ENCODE peak calls at places on chromosomes 3 and 15, in nine cellular contexts. H, V, Y, D, L, S, Z, A and J are unnamed samples.

GRCh38 chr3:185176756-185177359 is 24.0 kb upstream of the C3orf70 start:
- DNase-seq in A (peak), Z (no peak), L (peak), H (no peak), V (no peak), D (no peak), Y (no peak), S (peak), J (no peak)

GRCh38 chr15:26178821-26179220 is 315.7 kb upstream of the ATP10A start:
- DNase-seq in L (no peak), H (no peak), Y (no peak), A (no peak), Z (no peak), V (no peak), D (no peak), S (no peak), J (no peak)

GRCh38 chr3:143120716-143121239 is 1.2 kb downstream of the CHST2 start:
- DNase-seq in Y (no peak), D (no peak), V (no peak), A (no peak), H (no peak), S (peak), L (no peak), Z (no peak), J (peak)

GRCh38 chr3:62051506-62051905 is 321.8 kb downstream of the FEZF2 start:
- DNase-seq in A (peak), Y (no peak), Z (no peak), L (no peak), D (no peak), S (peak), V (no peak), H (no peak), J (no peak)

GRCh38 chr3:184011937-184012889 is 5.5 kb downstream of the ABCC5 start:
- DNase-seq in A (no peak), V (no peak), D (no peak), Z (no peak), L (no peak), H (no peak), Y (no peak), S (no peak), J (no peak)

GRCh38 chr15:71601038-71601869 is 209.1 kb upstream of the NR2E3 start:
- DNase-seq in S (no peak), D (no peak), Z (no peak), H (no peak), L (no peak), A (no peak), V (peak), Y (no peak), J (no peak)

GRCh38 chr3:132659370-132660055 is at the start of gene ACAD11:
- DNase-seq in A (peak), Z (peak), Y (peak), D (peak), S (peak), L (peak), H (peak), V (peak), J (peak)

GRCh38 chr3:195906865-195907729 is 1.3 kb downstream of the TNK2 start:
- DNase-seq in H (no peak), S (no peak), Y (no peak), V (no peak), D (peak), A (peak), L (no peak), Z (no peak), J (peak)

GRCh38 chr3:39460677-39461076 is 6.8 kb upstream of the MOBP start:
- DNase-seq in L (no peak), A (no peak), V (no peak), Z (no peak), D (no peak), H (no peak), S (no peak), Y (peak), J (no peak)

GRCh38 chr15:35098737-35099136 is 13.6 kb upstream of the NANOGP8 start:
- DNase-seq in V (no peak), D (no peak), L (no peak), Z (no peak), A (no peak), S (no peak), Y (no peak), H (no peak), J (no peak)

GRCh38 chr3:11637901-11638668 is 5.6 kb downstream of the VGLL4 start:
- DNase-seq in A (no peak), Y (no peak), H (peak), L (no peak), V (no peak), D (no peak), S (peak), Z (no peak), J (no peak)

GRCh38 chr15:63233667-63234419 is 43.6 kb upstream of the APH1B start:
- DNase-seq in S (peak), Z (no peak), L (no peak), D (no peak), A (no peak), Y (no peak), V (no peak), H (no peak), J (no peak)

GRCh38 chr15:94239474-94239873 is 8.1 kb downstream of the MCTP2 start:
- DNase-seq in V (no peak), Z (no peak), S (no peak), L (no peak), D (no peak), A (no peak), Y (no peak), H (no peak), J (no peak)

GRCh38 chr15:60137711-60138396 is 133.7 kb downstream of the FOXB1 start:
- DNase-seq in H (no peak), Y (no peak), V (no peak), A (peak), D (no peak), S (no peak), L (no peak), Z (no peak), J (no peak)

GRCh38 chr15:60130811-60131210 is 126.7 kb downstream of the FOXB1 start:
- DNase-seq in S (no peak), V (no peak), H (no peak), L (no peak), D (no peak), Z (no peak), A (no peak), Y (no peak), J (no peak)

GRCh38 chr15:60138397-60138968 is 134.4 kb downstream of the FOXB1 start:
- DNase-seq in H (no peak), Y (no peak), V (no peak), S (no peak), L (no peak), Z (no peak), A (no peak), D (no peak), J (no peak)

GRCh38 chr15:60135961-60136360 is 131.8 kb downstream of the FOXB1 start:
- DNase-seq in H (no peak), Y (peak), S (no peak), D (no peak), A (no peak), V (no peak), Z (no peak), L (no peak), J (no peak)

GRCh38 chr15:60134609-60135008 is 130.5 kb downstream of the FOXB1 start:
- DNase-seq in S (peak), H (no peak), Y (no peak), Z (no peak), V (no peak), L (no peak), A (no peak), D (no peak), J (no peak)
- TF ChIP-seq CTCF in S (no peak), H (no peak), Y (no peak), Z (no peak), V (no peak), L (no peak), A (peak), D (no peak), J (no peak)

GRCh38 chr3:10259798-10260197 is 11.5 kb downstream of the TATDN2 start:
- DNase-seq in Z (no peak), S (no peak), D (no peak), H (no peak), Y (no peak), A (no peak), V (no peak), L (no peak), J (no peak)
- H3K27ac ChIP-seq in Z (no peak), S (no peak), D (no peak), H (no peak), Y (no peak), A (no peak), V (no peak), L (no peak), J (peak)

GRCh38 chr15:44765036-44765435 is 28.7 kb downstream of the TRIM69 start:
- DNase-seq in L (no peak), H (no peak), V (no peak), Z (no peak), Y (no peak), A (no peak), S (no peak), D (no peak), J (no peak)

GRCh38 chr15:44763187-44763586 is 26.9 kb downstream of the TRIM69 start:
- DNase-seq in S (no peak), H (no peak), L (no peak), A (no peak), D (no peak), Y (no peak), Z (no peak), V (no peak), J (no peak)

DNA sequence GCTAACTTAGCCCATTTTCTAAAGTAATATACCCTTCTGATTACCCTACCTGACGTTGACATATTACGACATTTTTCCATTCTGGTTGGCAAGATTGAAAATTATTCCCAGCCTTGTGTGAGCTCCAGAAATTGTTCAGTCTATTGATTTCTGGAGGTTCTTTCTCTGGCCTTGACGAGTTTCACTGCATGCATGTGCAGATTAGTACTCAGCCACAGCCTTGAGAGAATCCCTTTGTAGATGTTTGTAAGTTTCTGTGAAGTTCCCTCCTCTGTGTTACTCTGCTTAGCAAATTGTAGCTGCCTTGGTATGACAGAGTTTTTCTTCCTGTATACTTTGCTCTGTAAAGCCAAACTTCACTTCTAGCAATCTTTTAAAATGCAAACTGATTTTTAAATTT is 27.5 kb downstream of the TRIM69 start:
- DNase-seq in Z (no peak), V (no peak), L (no peak), H (no peak), S (no peak), D (no peak), A (no peak), Y (no peak), J (no peak)
- TF ChIP-seq CTCF in Z (no peak), V (no peak), L (no peak), H (no peak), S (no peak), D (no peak), A (no peak), Y (no peak), J (no peak)

GRCh38 chr15:77696006-77696631 is 63.4 kb upstream of the LINGO1 start:
- DNase-seq in Y (no peak), Z (peak), D (no peak), V (peak), L (no peak), H (no peak), A (peak), S (peak), J (no peak)
- H3K27ac ChIP-seq in Y (peak), Z (no peak), D (no peak), V (no peak), L (no peak), H (no peak), A (no peak), S (no peak), J (no peak)

GRCh38 chr3:104564045-104564643 is 802.6 kb upstream of the ALCAM start:
- DNase-seq in Y (peak), Z (peak), V (peak), A (peak), L (no peak), S (peak), H (peak), D (no peak), J (peak)
- TF ChIP-seq CTCF in Y (peak), Z (peak), V (peak), A (peak), L (peak), S (peak), H (peak), D (peak), J (peak)

GRCh38 chr3:71250026-71250425 is 333.5 kb downstream of the FOXP1 start:
- DNase-seq in D (no peak), V (no peak), L (no peak), Z (no peak), Y (no peak), H (no peak), S (no peak), A (no peak), J (no peak)

GRCh38 chr3:71245052-71245488 is 338.5 kb downstream of the FOXP1 start:
- DNase-seq in A (no peak), Z (peak), L (no peak), H (peak), S (peak), D (no peak), Y (no peak), V (no peak), J (no peak)

GRCh38 chr3:71247221-71247947 is 336.1 kb downstream of the FOXP1 start:
- DNase-seq in A (no peak), H (no peak), S (peak), Z (no peak), L (no peak), D (peak), V (no peak), Y (no peak), J (no peak)

GRCh38 chr3:71245971-71246860 is 337.3 kb downstream of the FOXP1 start:
- DNase-seq in L (no peak), S (peak), Z (no peak), A (no peak), H (no peak), D (no peak), Y (no peak), V (peak), J (no peak)

DNA sequence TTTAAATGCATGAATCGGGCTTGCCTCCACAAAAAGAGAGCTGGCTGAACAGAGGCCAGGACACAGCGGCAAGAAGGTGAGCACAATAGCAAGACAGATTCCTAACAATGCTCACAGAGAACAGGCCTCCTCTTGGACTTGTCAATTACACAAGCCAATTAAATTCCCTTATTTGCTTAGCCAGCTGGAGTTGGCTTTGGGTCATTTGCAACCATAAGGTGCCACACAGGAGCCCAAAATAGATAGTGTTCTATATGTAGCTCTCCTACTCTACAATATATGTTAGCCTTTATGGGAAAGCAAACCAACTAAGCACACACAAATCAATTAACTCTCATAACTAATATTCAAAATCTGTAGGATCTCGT is 335.6 kb downstream of the FOXP1 start:
- DNase-seq in A (no peak), L (no peak), Y (no peak), Z (no peak), S (no peak), D (no peak), V (no peak), H (no peak), J (no peak)
- H3K27ac ChIP-seq in A (no peak), L (peak), Y (no peak), Z (no peak), S (peak), D (no peak), V (no peak), H (no peak), J (no peak)

DNA sequence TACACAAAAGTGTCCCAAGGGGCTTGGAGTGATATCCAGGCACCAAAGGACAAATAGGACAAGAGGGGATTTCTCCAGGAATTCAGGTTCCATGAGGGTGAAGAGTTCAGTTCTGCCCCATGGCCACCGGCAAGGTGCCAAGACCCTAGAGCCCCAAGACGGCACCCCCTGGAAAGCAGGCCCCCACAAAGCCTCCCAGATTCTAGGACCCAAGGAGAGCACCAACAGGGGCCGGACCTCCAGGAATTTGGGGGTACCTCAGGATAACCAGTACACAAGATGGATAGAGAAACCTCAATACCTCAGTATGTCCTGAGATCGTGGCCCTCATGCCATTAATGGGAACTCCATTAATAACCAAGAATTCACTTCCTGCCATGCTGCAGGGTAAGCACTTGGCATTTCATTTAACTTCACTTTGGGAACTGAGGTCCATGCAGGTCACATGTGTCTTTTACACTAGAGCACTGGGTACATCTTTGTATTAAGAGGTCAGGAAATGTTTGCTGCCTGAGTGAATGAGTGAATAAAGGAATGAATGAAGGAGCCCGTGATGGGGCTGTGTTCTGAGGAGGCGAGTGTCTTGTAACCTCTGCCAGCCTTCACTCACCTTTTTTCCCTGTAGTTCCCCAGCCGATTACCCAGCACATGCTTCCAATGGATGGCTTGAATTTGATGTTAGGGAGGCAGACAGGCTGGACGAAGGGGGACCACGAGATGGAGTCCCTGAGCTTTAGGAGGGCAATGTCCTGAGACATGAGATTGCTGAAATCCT is 15.5 kb upstream of the PRSS50 start:
- DNase-seq in V (no peak), Z (no peak), Y (no peak), L (peak), D (no peak), H (no peak), S (no peak), A (no peak), J (no peak)
- TF ChIP-seq CTCF in V (no peak), Z (no peak), Y (no peak), L (no peak), D (no peak), H (no peak), S (no peak), A (no peak), J (no peak)

GRCh38 chr3:125357837-125358236 is 17.3 kb downstream of the ZNF148 start:
- DNase-seq in L (no peak), A (no peak), S (no peak), D (no peak), Y (no peak), Z (no peak), V (no peak), H (no peak), J (no peak)
- H3K27ac ChIP-seq in L (no peak), A (no peak), S (peak), D (peak), Y (no peak), Z (no peak), V (no peak), H (no peak), J (no peak)

GRCh38 chr3:180447156-180447555 is 154.8 kb upstream of the TTC14 start:
- DNase-seq in D (no peak), Y (no peak), A (no peak), Z (no peak), V (no peak), H (no peak), L (no peak), S (no peak), J (no peak)
- TF ChIP-seq CTCF in D (no peak), Y (no peak), A (no peak), Z (no peak), V (no peak), H (no peak), L (no peak), S (no peak), J (no peak)